ENCODE peak calls at places on chromosomes 7 and 10, in seven cellular contexts. U is K562, M is SK-N-SH, Z is suprapubic skin, O is sigmoid colon, K is H1, I is tibial nerve. X is an unnamed sample. For H3K4me1, the result is how much of the 10 kb centered on the place peaks cover.

GRCh38 chr10:110512461-110513187 is 14.9 kb downstream of the DUSP5 start:
- DNase-seq in K (no peak), O (peak), I (no peak), Z (peak), M (no peak), U (peak), X (no peak)

GRCh38 chr10:34319197-34319846 is 495.8 kb downstream of the PARD3 start:
- DNase-seq in Z (no peak), O (no peak), K (no peak), M (peak), I (no peak), U (peak), X (peak)

GRCh38 chr10:57699944-57700343 is 567.8 kb downstream of the IPMK start:
- DNase-seq in I (no peak), K (no peak), U (no peak), O (no peak), M (peak), Z (no peak), X (no peak)

GRCh38 chr7:24709051-24709450 is 48.2 kb downstream of the GSDME start:
- DNase-seq in M (no peak), Z (no peak), I (no peak), U (no peak), O (no peak), K (no peak), X (no peak)

GRCh38 chr7:75772081-75773077 is at the start of gene CCL26:
- DNase-seq in M (no peak), U (peak), O (peak), I (peak), K (no peak), Z (peak), X (peak)

GRCh38 chr10:93081834-93082233 is 8.1 kb downstream of the CYP26A1 start:
- DNase-seq in Z (no peak), O (no peak), U (no peak), I (no peak), M (no peak), K (no peak), X (no peak)

GRCh38 chr10:18607503-18607902 is 43.9 kb downstream of the NSUN6 start:
- DNase-seq in O (peak), M (peak), K (no peak), I (no peak), Z (no peak), U (peak), X (peak)

GRCh38 chr10:72563327-72563932 is 62.4 kb downstream of the MICU1 start:
- DNase-seq in Z (no peak), I (no peak), U (no peak), M (no peak), K (no peak), O (no peak), X (no peak)

GRCh38 chr10:95229724-95230627 is 35.9 kb downstream of the ACSM6 start:
- DNase-seq in K (peak), Z (no peak), U (no peak), I (no peak), M (no peak), O (no peak), X (no peak)

GRCh38 chr7:41974835-41975234 is 262.2 kb downstream of the GLI3 start:
- DNase-seq in Z (no peak), M (no peak), U (no peak), O (no peak), K (no peak), I (no peak), X (no peak)

GRCh38 chr7:149495785-149496641 is 1.6 kb downstream of the ZNF746 start:
- DNase-seq in Z (no peak), O (peak), K (no peak), U (peak), I (peak), M (peak), X (peak)

GRCh38 chr10:23512355-23513058 is 73.6 kb downstream of the OTUD1 start:
- DNase-seq in O (no peak), M (no peak), Z (no peak), U (peak), K (no peak), I (no peak), X (no peak)

GRCh38 chr10:86506499-86506898 is 15.1 kb downstream of the WAPL start:
- DNase-seq in Z (no peak), K (no peak), I (no peak), M (no peak), O (no peak), U (no peak), X (no peak)

GRCh38 chr7:6181136-6181535 is 91.3 kb downstream of the CYTH3 start:
- DNase-seq in I (no peak), O (no peak), U (no peak), K (no peak), Z (no peak), M (no peak), X (no peak)

GRCh38 chr7:6175642-6176041 is 96.8 kb downstream of the CYTH3 start:
- DNase-seq in O (peak), U (no peak), M (no peak), I (no peak), Z (no peak), K (no peak), X (no peak)

GRCh38 chr7:6179620-6180343 is 92.6 kb downstream of the CYTH3 start:
- DNase-seq in M (no peak), O (peak), K (no peak), I (no peak), Z (no peak), U (no peak), X (no peak)

GRCh38 chr7:6180344-6180725 is 92.1 kb downstream of the CYTH3 start:
- DNase-seq in Z (no peak), O (peak), U (no peak), K (no peak), I (no peak), M (no peak), X (no peak)

DNA sequence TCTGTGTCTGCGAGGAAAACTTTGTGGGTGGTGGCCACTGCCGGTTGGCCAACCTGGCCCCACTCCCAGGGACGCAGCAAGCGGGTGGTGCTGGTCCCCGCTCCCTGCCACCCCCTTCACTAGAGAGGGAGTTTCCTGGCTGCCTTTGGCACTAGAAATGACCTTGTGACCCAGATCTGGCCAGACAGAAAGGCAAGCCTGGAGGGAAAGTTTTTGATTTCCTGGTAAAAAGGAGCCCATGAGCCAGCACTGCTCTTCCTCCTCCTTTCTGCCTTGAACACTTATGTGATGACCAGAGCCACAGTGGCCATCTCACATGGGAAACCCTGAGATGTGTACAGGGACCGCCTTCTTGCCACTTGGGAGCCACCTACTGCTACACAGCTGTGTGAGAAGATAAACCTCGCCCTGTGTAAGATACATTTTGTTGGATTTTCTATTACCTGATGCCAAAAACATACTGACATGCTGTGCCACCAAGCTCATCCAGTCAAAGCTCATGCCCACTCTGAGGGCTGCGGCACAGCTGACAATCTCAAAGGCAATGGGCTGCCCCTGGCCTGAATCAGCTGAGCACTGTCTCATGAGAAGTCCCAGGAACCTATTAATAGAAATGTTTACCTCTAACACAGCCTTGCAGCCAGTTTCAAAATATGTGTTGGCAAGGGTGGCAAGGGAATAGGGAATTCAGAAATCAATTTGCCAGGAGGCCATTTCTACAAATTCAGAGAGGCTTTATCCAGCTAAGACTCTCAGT is 94.0 kb downstream of the CYTH3 start:
- DNase-seq in I (no peak), K (no peak), U (no peak), M (no peak), Z (no peak), O (peak), X (no peak)
- H3K4me1 ChIP-seq in I (under half), K (under half), U (under half), M (under half), Z (under half), O (under half), X (under half)

DNA sequence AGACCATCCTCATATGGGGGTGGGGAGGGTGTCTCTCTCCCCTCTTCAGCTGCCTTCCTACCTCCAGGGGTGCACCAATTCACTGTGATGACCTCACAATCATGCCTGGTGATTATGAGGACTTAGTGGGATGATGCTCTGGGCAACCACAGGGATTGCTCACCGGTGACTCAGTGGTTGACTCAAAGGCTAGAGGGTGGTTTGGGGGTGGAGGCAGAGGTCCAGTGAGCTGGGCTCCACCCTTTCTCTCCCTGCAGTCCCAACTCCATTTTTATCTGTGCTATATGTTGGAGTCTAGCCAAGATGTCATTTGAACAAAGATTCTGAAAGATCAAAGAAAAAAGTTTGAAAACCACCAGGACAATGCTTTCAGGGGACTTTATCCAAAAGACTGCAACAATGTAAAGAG is 286.9 kb downstream of the KCNMA1 start:
- DNase-seq in I (no peak), O (peak), K (no peak), Z (no peak), M (peak), U (peak), X (no peak)
- TF ChIP-seq EP300 in I (no peak), O (no peak), K (no peak), Z (no peak), M (peak), U (no peak), X (no peak)

DNA sequence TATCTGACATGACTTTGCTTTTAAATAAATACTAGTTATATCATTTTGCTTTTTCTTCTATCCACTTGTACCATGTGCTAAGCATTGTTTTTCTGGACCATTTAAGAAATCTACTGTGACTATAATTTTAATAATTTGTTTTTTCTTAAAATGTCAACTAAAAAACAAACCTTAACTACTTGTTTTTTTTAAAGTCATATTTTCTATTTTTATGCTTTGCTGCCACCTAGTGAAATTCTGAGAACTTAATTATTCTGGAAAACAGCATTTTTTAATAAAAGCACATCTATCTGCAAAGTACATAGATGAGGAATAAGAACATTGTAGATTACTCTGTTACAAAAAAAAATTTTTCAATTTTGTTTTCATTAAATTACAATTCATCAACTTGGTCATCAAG is 47.4 kb downstream of the ORC5 start:
- DNase-seq in I (no peak), K (no peak), U (peak), M (peak), O (no peak), Z (no peak), X (no peak)
- TF ChIP-seq CTCF in I (peak), K (no peak), U (no peak), M (peak), O (no peak), Z (no peak), X (no peak)

GRCh38 chr10:77806511-77807157 is 119.9 kb downstream of the DLG5 start:
- DNase-seq in I (no peak), M (no peak), O (no peak), U (no peak), Z (no peak), K (no peak), X (no peak)
- H3K4me1 ChIP-seq in I (under half), M (under half), O (under half), U (under half), Z (under half), K (under half), X (under half)

GRCh38 chr7:111529507-111530355 is 32.6 kb downstream of the IMMP2L start:
- DNase-seq in Z (no peak), O (no peak), I (no peak), U (no peak), M (no peak), K (no peak), X (no peak)

GRCh38 chr7:111525100-111525499 is 37.2 kb downstream of the IMMP2L start:
- DNase-seq in K (no peak), Z (no peak), M (no peak), I (no peak), U (peak), O (no peak), X (no peak)

GRCh38 chr7:111527545-111527944 is 34.7 kb downstream of the IMMP2L start:
- DNase-seq in O (no peak), M (no peak), Z (no peak), I (no peak), U (peak), K (no peak), X (no peak)

GRCh38 chr7:111530356-111530668 is 32.0 kb downstream of the IMMP2L start:
- DNase-seq in O (no peak), M (no peak), I (no peak), Z (no peak), K (no peak), U (no peak), X (no peak)

GRCh38 chr7:111528331-111528730 is 34.0 kb downstream of the IMMP2L start:
- DNase-seq in O (no peak), K (no peak), U (no peak), I (no peak), M (no peak), Z (no peak), X (no peak)
- TF ChIP-seq EP300 in O (no peak), K (no peak), U (no peak), I (no peak), M (no peak), Z (no peak), X (no peak)

GRCh38 chr10:116185199-116185598 is 87.8 kb downstream of the GFRA1 start:
- DNase-seq in M (no peak), I (no peak), K (no peak), Z (no peak), U (no peak), O (no peak), X (no peak)
- TF ChIP-seq CTCF in M (no peak), I (no peak), K (no peak), Z (no peak), U (no peak), O (no peak), X (no peak)

DNA sequence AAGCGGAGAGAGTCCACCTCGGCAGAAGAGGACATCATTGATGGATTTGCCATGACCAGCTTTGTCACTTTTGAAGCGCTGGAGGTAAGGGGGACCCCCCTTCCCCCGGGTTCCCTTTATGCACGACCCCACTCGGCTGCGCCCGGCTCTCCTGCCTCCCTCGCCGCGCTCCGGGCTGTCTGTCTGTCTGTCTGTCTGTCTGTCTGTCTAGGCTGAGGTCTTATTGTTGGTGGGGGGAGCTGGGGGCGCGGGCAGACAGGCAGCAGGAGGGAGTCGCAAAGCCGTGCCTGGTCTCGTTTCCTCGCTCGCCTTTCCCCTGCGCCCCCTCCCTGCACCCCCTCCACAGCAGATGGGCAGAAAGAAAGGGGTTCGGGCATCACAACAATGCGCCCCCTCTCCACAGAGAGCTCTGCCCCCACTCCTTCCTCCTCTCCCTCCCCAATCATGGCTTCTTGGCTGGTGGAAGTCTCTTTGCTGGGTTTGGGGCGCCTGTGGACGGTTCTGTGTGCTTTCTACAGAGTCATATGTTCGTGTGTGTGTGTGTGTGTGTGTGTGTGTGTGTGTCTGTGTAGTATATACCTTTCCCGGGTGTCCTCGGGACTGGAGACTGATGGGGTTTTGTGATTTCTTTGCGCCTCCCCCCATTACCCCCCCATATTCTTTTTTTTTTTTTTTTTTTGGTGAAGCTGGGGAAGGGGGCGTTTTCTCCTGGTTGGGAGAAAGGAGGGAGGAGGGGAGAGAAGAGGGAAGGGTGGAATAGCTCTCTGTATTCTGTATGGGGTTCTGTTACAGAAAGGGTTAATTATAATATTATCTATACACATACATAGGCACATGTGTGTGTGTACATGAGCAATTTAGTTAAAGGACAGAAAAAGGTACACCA is 1.8 kb downstream of the AUTS2 start:
- DNase-seq in K (no peak), U (no peak), I (no peak), Z (no peak), M (peak), O (no peak), X (no peak)
- H3K4me1 ChIP-seq in K (under half), U (under half), I (under half), Z (under half), M (under half), O (half or more), X (under half)